ENCODE peak calls at places on chromosomes 1 and 21, in four cellular contexts. J is GM12878, D is A549, Z is HepG2. N is an unnamed sample.

GRCh38 chr1:111082421-111083192 is 57.3 kb downstream of the DRAM2 start:
- DNase-seq in J (peak), D (no peak), Z (no peak), N (no peak)

GRCh38 chr1:20413791-20414140 is 72.2 kb downstream of the CAMK2N1 start:
- DNase-seq in J (no peak), D (no peak), Z (no peak), N (no peak)

GRCh38 chr1:212498243-212498642 is 65.5 kb downstream of the NENF start:
- DNase-seq in J (no peak), D (no peak), Z (no peak), N (peak)

GRCh38 chr1:47189844-47190562 is at the start of gene PDZK1IP1:
- DNase-seq in J (no peak), D (peak), Z (no peak), N (peak)

GRCh38 chr1:29876902-29877301 is 640.6 kb downstream of the PTPRU start:
- DNase-seq in J (no peak), D (no peak), Z (no peak), N (no peak)

GRCh38 chr1:181324797-181325616 is 158.3 kb upstream of the CACNA1E start:
- DNase-seq in J (no peak), D (peak), Z (no peak), N (peak)

GRCh38 chr1:152515454-152515823 is 1.2 kb downstream of the CRCT1 start:
- DNase-seq in J (no peak), D (no peak), Z (no peak), N (no peak)

GRCh38 chr1:168498159-168498609 is 45.6 kb downstream of the XCL2 start:
- DNase-seq in J (no peak), D (no peak), Z (no peak), N (no peak)

GRCh38 chr1:33880298-33880697 is 16.4 kb downstream of the HMGB4 start:
- DNase-seq in J (no peak), D (no peak), Z (no peak), N (no peak)

GRCh38 chr1:172269644-172270043 is 150.8 kb upstream of the C1orf105 start:
- DNase-seq in J (no peak), D (no peak), Z (peak), N (no peak)

GRCh38 chr1:162404550-162405160 is 7.3 kb downstream of the SH2D1B start:
- DNase-seq in J (no peak), D (no peak), Z (no peak), N (no peak)

GRCh38 chr21:15557925-15558324 is 171.9 kb upstream of the USP25 start:
- DNase-seq in J (no peak), D (no peak), Z (peak), N (peak)

GRCh38 chr1:2977886-2978611 is 43.2 kb upstream of the ACTRT2 start:
- DNase-seq in J (no peak), D (no peak), Z (no peak), N (no peak)

GRCh38 chr1:67624680-67625079 is 60.3 kb upstream of the GADD45A start:
- DNase-seq in J (no peak), D (no peak), Z (no peak), N (no peak)
- TF ChIP-seq MAX in J (no peak), D (no peak), Z (no peak), N (no peak)

GRCh38 chr1:200369706-200370105 is 40.1 kb downstream of the ZNF281 start:
- DNase-seq in J (no peak), D (no peak), Z (peak), N (no peak)

GRCh38 chr1:200374569-200375312 is 35.1 kb downstream of the ZNF281 start:
- DNase-seq in J (no peak), D (no peak), Z (peak), N (no peak)

GRCh38 chr1:200372885-200373181 is 37.0 kb downstream of the ZNF281 start:
- DNase-seq in J (no peak), D (no peak), Z (peak), N (no peak)

GRCh38 chr1:200373811-200374231 is 36.0 kb downstream of the ZNF281 start:
- DNase-seq in J (no peak), D (no peak), Z (peak), N (no peak)

GRCh38 chr1:200372095-200372884 is 37.5 kb downstream of the ZNF281 start:
- DNase-seq in J (no peak), D (peak), Z (peak), N (no peak)
- TF ChIP-seq POLR2AphosphoS2 in J (no peak), D (no peak), Z (no peak), N (no peak)

GRCh38 chr21:28794341-28794970 is 198.2 kb downstream of the LTN1 start:
- DNase-seq in J (no peak), D (no peak), Z (no peak), N (no peak)

GRCh38 chr21:28790335-28790734 is 202.3 kb downstream of the LTN1 start:
- DNase-seq in J (no peak), D (no peak), Z (no peak), N (no peak)

GRCh38 chr21:28795251-28795650 is 197.4 kb downstream of the LTN1 start:
- DNase-seq in J (no peak), D (no peak), Z (no peak), N (no peak)

GRCh38 chr21:28791595-28792282 is 200.9 kb downstream of the LTN1 start:
- DNase-seq in J (no peak), D (no peak), Z (no peak), N (no peak)

GRCh38 chr21:28793043-28793442 is 199.6 kb downstream of the LTN1 start:
- DNase-seq in J (no peak), D (no peak), Z (no peak), N (peak)
- TF ChIP-seq MAX in J (no peak), D (no peak), Z (no peak), N (no peak)

GRCh38 chr21:39610705-39611104 is 2.0 kb upstream of the B3GALT5 start:
- DNase-seq in J (no peak), D (no peak), Z (peak), N (no peak)
- TF ChIP-seq POLR2AphosphoS2 in J (no peak), D (no peak), Z (no peak), N (no peak)